ENCODE peak calls at places on chromosomes 7 and 10, in seven cellular contexts. K is SHP77 treated with DMSO at 0.1 percent for 48 hours, I is HuH-7, B is GM12864, M is AG08395, O is heart right ventricle, S is H9. X is an unnamed sample.

GRCh38 chr7:78134748-78135147 is 336.2 kb downstream of the PHTF2 start:
- DNase-seq in K (no peak), I (no peak), B (no peak), M (no peak), O (no peak), S (no peak), X (no peak)

GRCh38 chr7:100433592-100434296 is 2.6 kb downstream of the PPP1R35 start:
- DNase-seq in K (no peak), I (no peak), B (no peak), M (no peak), O (no peak), S (no peak), X (no peak)

GRCh38 chr10:130470973-130471372 is 334.8 kb downstream of the GLRX3 start:
- DNase-seq in K (no peak), I (no peak), B (no peak), M (no peak), O (no peak), S (peak), X (no peak)

GRCh38 chr10:69963178-69963834 is 89.3 kb upstream of the MACROH2A2 start:
- DNase-seq in K (no peak), I (no peak), B (no peak), M (no peak), O (no peak), S (no peak), X (no peak)

GRCh38 chr7:131255242-131255641 is 72.4 kb upstream of the MKLN1 start:
- DNase-seq in K (no peak), I (no peak), B (no peak), M (no peak), O (no peak), S (no peak), X (no peak)

GRCh38 chr7:25069900-25070443 is 55.1 kb downstream of the CYCS start:
- DNase-seq in K (peak), I (peak), B (peak), M (peak), O (peak), S (peak), X (peak)

GRCh38 chr10:122018951-122019413 is 30.0 kb downstream of the TACC2 start:
- DNase-seq in K (no peak), I (peak), B (no peak), M (no peak), O (no peak), S (no peak), X (no peak)

GRCh38 chr7:99031496-99031895 is 112.4 kb downstream of the SMURF1 start:
- DNase-seq in K (no peak), I (no peak), B (no peak), M (no peak), O (no peak), S (no peak), X (no peak)